ENCODE peak calls at places on chromosome 1, in four cellular contexts. U is HL-60, J is GM12878, B is GM12891. G is an unnamed sample.

GRCh38 chr1:175174702-175175102 is 17.9 kb downstream of the KIAA0040 start:
- DNase-seq in J (no peak), U (no peak), B (no peak), G (no peak)

GRCh38 chr1:21607549-21608529 is 61.3 kb downstream of the RAP1GAP start:
- DNase-seq in U (peak; percentile 22), B (peak; percentile 97), J (peak; percentile 56), G (no peak)

GRCh38 chr1:110309768-110310167 is 29.4 kb upstream of the RBM15 start:
- DNase-seq in B (no peak), U (no peak), J (no peak), G (no peak)

GRCh38 chr1:171727778-171728177 is 14.1 kb downstream of the VAMP4 start:
- DNase-seq in J (no peak), U (no peak), B (no peak), G (no peak)

GRCh38 chr1:198465201-198466144 is 75.0 kb downstream of the ATP6V1G3 start:
- DNase-seq in U (no peak), B (no peak), J (no peak), G (no peak)

GRCh38 chr1:227729881-227730629 is 5.0 kb downstream of the JMJD4 start:
- DNase-seq in U (peak; percentile 48), J (no peak), B (peak; percentile 56), G (no peak)

GRCh38 chr1:93251966-93252365 is 71.4 kb downstream of the CCDC18 start:
- DNase-seq in B (no peak), U (no peak), J (no peak), G (no peak)

GRCh38 chr1:207848234-207848633 is 62.7 kb downstream of the CD34 start:
- DNase-seq in B (no peak), J (no peak), U (peak; percentile 83), G (no peak)

GRCh38 chr1:186212574-186213224 is 162.4 kb downstream of the TPR start:
- DNase-seq in U (peak; percentile 46), J (no peak), B (peak; percentile 23), G (no peak)

GRCh38 chr1:208110296-208110695 is 133.9 kb downstream of the PLXNA2 start:
- DNase-seq in B (no peak), J (no peak), U (no peak), G (no peak)

GRCh38 chr1:246753670-246754535 is 29.7 kb downstream of the SCCPDH start:
- DNase-seq in B (peak; percentile 43), U (peak; percentile 64), J (peak; percentile 8), G (peak; percentile 67)

GRCh38 chr1:97013904-97014303 is 292.3 kb downstream of the PTBP2 start:
- DNase-seq in U (no peak), J (no peak), B (no peak), G (no peak)

GRCh38 chr1:171470726-171471125 is 14.6 kb upstream of the PRRC2C start:
- DNase-seq in B (no peak), J (no peak), U (no peak), G (no peak)

GRCh38 chr1:9726905-9727595 is 75.5 kb downstream of the PIK3CD start:
- DNase-seq in U (no peak), J (no peak), B (no peak), G (no peak)

GRCh38 chr1:22839806-22840205 is 129.2 kb downstream of the EPHB2 start:
- DNase-seq in J (no peak), U (no peak), B (no peak), G (no peak)

GRCh38 chr1:65524931-65525296 is 104.4 kb downstream of the LEPR start:
- DNase-seq in J (no peak), U (no peak), B (no peak), G (no peak)

GRCh38 chr1:158147396-158148353 is 33.0 kb upstream of the CD1D start:
- DNase-seq in U (no peak), J (no peak), B (no peak), G (no peak)

GRCh38 chr1:17233675-17234074 is 15.2 kb upstream of the PADI3 start:
- DNase-seq in J (no peak), B (no peak), U (no peak), G (no peak)

GRCh38 chr1:154327466-154328317 is 2.4 kb downstream of the ATP8B2 start:
- DNase-seq in J (no peak), B (no peak), U (peak; percentile 25), G (no peak)

GRCh38 chr1:202143011-202143767 is 1.3 kb downstream of the ARL8A start:
- DNase-seq in J (no peak), B (no peak), U (peak; percentile 81), G (no peak)

GRCh38 chr1:157306896-157307295 is 168.7 kb upstream of the ETV3 start:
- DNase-seq in U (no peak), B (no peak), J (no peak), G (no peak)

GRCh38 chr1:208217774-208218173 is 26.4 kb downstream of the PLXNA2 start:
- DNase-seq in J (no peak), B (no peak), U (no peak), G (no peak)

GRCh38 chr1:171110485-171111340 is 20.0 kb downstream of the FMO3 start:
- DNase-seq in B (no peak), U (no peak), J (no peak), G (no peak)

GRCh38 chr1:24085007-24085406 is 26.9 kb downstream of the MYOM3 start:
- DNase-seq in J (no peak), U (no peak), B (no peak), G (no peak)

GRCh38 chr1:23682946-23683345 is 8.7 kb upstream of the RPL11 start:
- DNase-seq in J (no peak), B (no peak), U (no peak), G (no peak)

GRCh38 chr1:38114231-38114630 is 67.6 kb upstream of the POU3F1 start:
- DNase-seq in B (no peak), J (no peak), U (no peak), G (no peak)

GRCh38 chr1:154550657-154551056 is 7.8 kb downstream of the UBE2Q1 start:
- DNase-seq in U (no peak), B (no peak), J (no peak), G (no peak)

GRCh38 chr1:228448372-228448771 is 31.7 kb upstream of the TRIM17 start:
- DNase-seq in J (no peak), B (no peak), U (no peak), G (no peak)

GRCh38 chr1:81149649-81150335 is 650.9 kb upstream of the ADGRL2 start:
- DNase-seq in J (no peak), B (no peak), U (no peak), G (no peak)

GRCh38 chr1:119773711-119774241 is 5.1 kb upstream of the HMGCS2 start:
- DNase-seq in B (no peak), J (no peak), U (no peak), G (no peak)

GRCh38 chr1:5976231-5976630 is 16.0 kb downstream of the NPHP4 start:
- DNase-seq in U (no peak), B (no peak), J (no peak), G (peak; percentile 37)

GRCh38 chr1:73593804-73594203 is 604.2 kb downstream of the LRRIQ3 start:
- DNase-seq in B (no peak), J (no peak), U (no peak), G (no peak)

GRCh38 chr1:110255388-110255787 is 45.3 kb downstream of the KCNC4 start:
- DNase-seq in B (no peak), U (peak; percentile 33), J (no peak), G (no peak)

GRCh38 chr1:31064685-31065309 is 720 bp downstream of the PUM1 start:
- DNase-seq in U (peak; percentile 38), J (no peak), B (peak; percentile 17), G (no peak)

DNA sequence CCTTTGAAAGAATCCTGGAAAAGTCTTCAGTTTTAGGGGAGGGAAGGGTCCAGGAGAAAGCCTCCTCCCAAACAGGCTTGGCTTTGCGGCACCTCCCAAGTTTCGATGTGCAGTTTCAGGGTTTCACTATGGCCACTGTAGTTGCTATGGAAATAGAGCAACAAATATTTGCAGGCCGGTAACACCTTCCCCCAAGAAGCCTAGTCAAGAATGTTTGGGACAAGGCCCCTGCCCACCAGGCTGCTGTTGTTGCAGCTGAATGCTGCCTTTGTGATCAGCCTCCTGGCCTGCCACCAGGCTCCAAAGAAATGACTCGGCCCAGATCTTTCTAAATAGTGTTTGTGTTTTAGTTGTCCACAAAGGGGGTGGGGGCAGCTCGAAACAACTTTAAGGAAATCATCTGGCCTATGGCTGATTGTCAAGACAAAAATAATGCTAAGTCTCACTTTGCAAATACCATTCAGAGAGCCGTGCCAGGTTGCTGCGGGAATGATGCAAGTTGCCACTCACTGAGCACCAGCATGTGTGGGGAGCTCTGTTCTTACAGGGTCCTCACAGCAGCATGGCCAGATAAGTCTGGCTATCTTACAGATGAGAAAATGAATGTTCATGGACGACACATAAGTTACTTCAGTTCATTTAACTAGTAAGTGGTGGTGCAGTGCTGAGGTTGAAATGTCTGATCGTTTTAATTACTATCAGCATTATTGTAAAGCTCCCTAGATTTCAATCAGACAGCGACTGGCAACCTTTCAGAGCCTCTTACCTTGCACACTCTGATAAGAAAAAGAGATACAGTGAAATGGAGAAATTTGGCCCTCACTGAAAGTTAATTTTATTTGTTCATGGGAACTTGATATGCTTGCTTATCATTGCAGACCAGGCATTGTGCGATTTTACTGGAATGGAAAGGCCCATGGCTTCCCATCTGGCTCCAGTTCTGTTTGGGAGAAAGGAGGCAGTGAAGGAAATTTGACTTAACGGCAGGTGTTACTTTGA is 91.2 kb upstream of the JUN start:
- DNase-seq in J (no peak), U (no peak), B (no peak), G (peak; percentile 85)
- TF ChIP-seq POLR2AphosphoS5 in J (no peak), U (no peak), B (no peak), G (no peak)

DNA sequence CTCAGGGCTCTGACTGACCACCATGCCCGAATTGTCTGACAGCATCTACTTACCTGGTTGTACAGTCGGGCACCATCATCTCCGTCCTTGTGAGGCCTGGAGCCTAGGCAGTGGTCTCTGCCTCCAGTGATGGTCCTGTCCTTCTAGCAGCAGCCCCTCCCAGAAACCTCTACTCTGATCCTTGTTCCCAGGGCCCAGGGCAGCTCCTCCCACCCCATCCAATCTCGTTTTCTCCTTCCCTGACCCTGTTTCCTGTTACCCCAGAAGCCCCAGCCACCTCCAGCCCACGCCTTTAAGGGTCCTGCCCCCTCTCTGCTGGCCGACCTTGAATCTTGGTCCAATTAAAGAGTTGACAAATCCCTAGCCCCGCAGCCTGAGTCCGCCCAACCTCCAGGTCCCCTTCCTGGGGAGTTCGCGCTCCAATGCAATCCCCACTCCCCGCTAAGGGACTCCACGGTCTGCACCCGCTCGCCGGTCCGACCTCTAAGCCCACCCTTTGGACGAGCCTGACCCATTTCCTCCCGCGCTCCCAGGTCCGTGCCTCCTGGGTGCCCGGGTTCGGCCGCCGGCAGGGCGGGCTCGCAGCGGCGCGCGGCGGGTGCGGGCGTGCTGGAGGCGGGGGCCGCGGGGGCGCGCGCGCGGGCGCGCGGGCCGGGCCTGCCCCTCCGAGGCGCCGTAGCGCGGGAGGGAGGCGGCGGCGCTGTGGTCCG is at the start of gene B4GALT2:
- DNase-seq in U (peak; percentile 28), B (peak; percentile 83), J (no peak), G (no peak)
- TF ChIP-seq POLR2AphosphoS5 in U (peak; percentile 34), B (no peak), J (peak; percentile 63), G (no peak)

GRCh38 chr1:248828845-248829244 is 3.1 kb upstream of the SH3BP5L start:
- DNase-seq in B (no peak), U (peak; percentile 71), J (no peak), G (no peak)
- TF ChIP-seq POLR2AphosphoS5 in B (no peak), U (no peak), J (no peak), G (no peak)

DNA sequence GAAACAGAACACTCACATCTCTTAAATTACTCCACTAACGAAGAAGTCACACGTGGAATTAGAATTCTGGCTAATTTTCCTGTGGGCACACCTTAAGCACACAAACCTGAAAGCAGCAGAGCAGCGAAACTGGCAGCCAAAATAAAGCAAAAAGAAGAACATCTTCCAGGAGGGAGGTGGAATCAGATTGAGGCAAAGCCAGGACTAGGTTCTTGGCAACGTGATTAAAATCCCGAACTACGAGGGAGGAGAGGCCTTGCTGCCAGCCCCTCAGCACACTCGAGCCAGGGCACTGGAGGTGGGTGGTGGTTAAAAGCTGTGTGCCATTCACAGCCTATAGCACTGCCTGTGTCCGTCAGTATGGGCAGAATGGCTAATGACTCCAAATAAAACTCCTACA is 58.0 kb downstream of the HIVEP3 start:
- DNase-seq in U (no peak), B (no peak), J (no peak), G (no peak)
- TF ChIP-seq POLR2AphosphoS5 in U (no peak), B (no peak), J (no peak), G (no peak)

G was measured in suprapubic skin.